ENCODE peak calls at places on chromosomes 6 and 20, in ten cellular contexts. E is uterus, C is Peyer's patch, T is right lobe of liver, L is esophagus squamous epithelium, G is upper lobe of left lung, W is transverse colon, F is heart left ventricle, J is sigmoid colon, I is K562. O is an unnamed sample.

GRCh38 chr6:89989742-89990141 is 95.5 kb downstream of the GJA10 start:
- DNase-seq in W (no peak), J (no peak), T (no peak), C (no peak), L (no peak), E (no peak), F (no peak), I (no peak), G (no peak), O (no peak)

GRCh38 chr20:19466204-19466928 is 253.9 kb downstream of the SLC24A3 start:
- DNase-seq in G (no peak), I (no peak), J (no peak), C (no peak), T (no peak), L (no peak), W (no peak), E (no peak), F (no peak), O (no peak)

GRCh38 chr6:127119361-127120108 is 1.1 kb downstream of the RSPO3 start:
- DNase-seq in E (peak; percentile 41), I (no peak), L (no peak), G (peak; percentile 89), T (peak; percentile 46), F (peak; percentile 60), W (no peak), J (peak; percentile 66), C (no peak), O (no peak)

GRCh38 chr6:38264605-38265004 is 375.1 kb downstream of the BTBD9 start:
- DNase-seq in T (no peak), W (no peak), F (no peak), L (no peak), I (no peak), G (no peak), C (no peak), E (no peak), J (no peak), O (no peak)

GRCh38 chr6:73353636-73354388 is at the start of gene DPPA5:
- DNase-seq in L (no peak), I (no peak), W (no peak), C (no peak), G (peak; percentile 78), J (no peak), F (no peak), T (no peak), E (no peak), O (no peak)

GRCh38 chr6:2558098-2558770 is 192.5 kb downstream of the MYLK4 start:
- DNase-seq in G (peak; percentile 48), C (no peak), F (no peak), E (no peak), L (no peak), W (no peak), T (no peak), J (no peak), I (no peak), O (no peak)

GRCh38 chr20:53828673-53829085 is 235.0 kb upstream of the ZNF217 start:
- DNase-seq in J (peak; percentile 69), E (peak; percentile 35), C (no peak), L (no peak), I (peak; percentile 37), G (no peak), F (no peak), W (no peak), T (no peak), O (no peak)

GRCh38 chr6:41624621-41625365 is 13.5 kb upstream of the MDFI start:
- DNase-seq in E (no peak), W (no peak), C (no peak), I (no peak), F (no peak), J (no peak), T (no peak), G (no peak), L (no peak), O (no peak)

GRCh38 chr6:140597181-140597580 is 1222.7 kb upstream of the CITED2 start:
- DNase-seq in L (no peak), T (no peak), J (no peak), I (no peak), F (no peak), G (no peak), W (no peak), E (no peak), C (no peak), O (no peak)

GRCh38 chr6:399785-400517 is 8.4 kb downstream of the IRF4 start:
- DNase-seq in C (no peak), T (no peak), E (no peak), F (no peak), J (no peak), L (no peak), G (no peak), W (no peak), I (no peak), O (no peak)

GRCh38 chr6:29483735-29484134 is 4.0 kb downstream of the MAS1L start:
- DNase-seq in G (no peak), W (no peak), J (no peak), C (no peak), F (no peak), E (no peak), T (no peak), I (no peak), L (no peak), O (no peak)

GRCh38 chr20:31721408-31722332 is 998 bp downstream of the BCL2L1 start:
- DNase-seq in T (peak; percentile 68), E (peak; percentile 27), J (no peak), I (no peak), W (peak; percentile 36), G (no peak), L (no peak), C (no peak), F (peak; percentile 68), O (no peak)

GRCh38 chr6:4603291-4603690 is 172.9 kb upstream of the CDYL start:
- DNase-seq in T (no peak), F (no peak), G (no peak), E (no peak), I (no peak), J (peak; percentile 81), W (peak; percentile 17), C (peak; percentile 19), L (no peak), O (no peak)

GRCh38 chr6:52363222-52363867 is 1.4 kb downstream of the PAQR8 start:
- DNase-seq in I (no peak), L (no peak), F (no peak), T (peak; percentile 69), E (no peak), C (no peak), G (no peak), W (peak; percentile 38), J (no peak), O (no peak)

DNA sequence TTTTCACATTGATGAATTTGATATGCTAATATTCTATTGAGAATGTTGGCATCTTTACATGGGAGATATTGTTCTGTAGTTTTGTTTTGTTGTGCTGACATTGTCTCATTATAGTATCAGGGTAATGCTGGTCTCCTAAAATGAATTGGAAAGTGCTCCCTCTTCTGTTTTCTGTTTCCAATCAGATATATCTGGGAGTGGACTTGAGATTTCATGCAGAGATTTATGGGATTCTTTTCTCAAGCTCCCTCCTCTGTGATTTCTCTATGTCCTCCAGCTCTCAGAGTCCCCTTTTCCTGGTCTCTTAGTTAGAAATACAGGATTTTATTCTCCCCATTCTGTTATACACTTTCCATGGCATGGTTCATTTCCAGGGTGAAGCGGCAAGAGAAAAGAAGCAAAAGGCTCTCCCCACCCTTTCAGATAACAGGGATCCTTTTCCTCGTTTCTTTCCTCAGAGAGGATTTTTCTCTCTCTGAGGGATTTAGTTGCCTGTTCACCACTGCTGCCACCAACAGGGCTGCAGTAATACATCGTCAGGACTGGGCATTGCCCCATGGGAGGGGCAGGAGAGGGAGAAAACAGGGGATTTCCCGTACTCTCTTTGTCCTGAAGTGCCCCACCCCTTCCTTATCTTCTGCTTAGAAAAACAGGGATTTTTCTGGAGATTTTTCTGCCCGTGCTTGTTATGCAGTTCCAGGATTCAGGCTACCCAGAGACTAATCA is 59.3 kb upstream of the STMND1 start:
- DNase-seq in E (no peak), C (no peak), L (no peak), F (no peak), G (no peak), J (no peak), W (peak; percentile 66), T (peak; percentile 58), I (no peak), O (no peak)
- H3K27ac ChIP-seq in E (no peak overlapping the region), C (no peak overlapping the region), L (no peak overlapping the region), F (no peak overlapping the region), G (no peak overlapping the region), J (peak overlapping the region; percentile 65), W (no peak overlapping the region), T (no peak overlapping the region), I (no peak overlapping the region), O (no peak overlapping the region)

DNA sequence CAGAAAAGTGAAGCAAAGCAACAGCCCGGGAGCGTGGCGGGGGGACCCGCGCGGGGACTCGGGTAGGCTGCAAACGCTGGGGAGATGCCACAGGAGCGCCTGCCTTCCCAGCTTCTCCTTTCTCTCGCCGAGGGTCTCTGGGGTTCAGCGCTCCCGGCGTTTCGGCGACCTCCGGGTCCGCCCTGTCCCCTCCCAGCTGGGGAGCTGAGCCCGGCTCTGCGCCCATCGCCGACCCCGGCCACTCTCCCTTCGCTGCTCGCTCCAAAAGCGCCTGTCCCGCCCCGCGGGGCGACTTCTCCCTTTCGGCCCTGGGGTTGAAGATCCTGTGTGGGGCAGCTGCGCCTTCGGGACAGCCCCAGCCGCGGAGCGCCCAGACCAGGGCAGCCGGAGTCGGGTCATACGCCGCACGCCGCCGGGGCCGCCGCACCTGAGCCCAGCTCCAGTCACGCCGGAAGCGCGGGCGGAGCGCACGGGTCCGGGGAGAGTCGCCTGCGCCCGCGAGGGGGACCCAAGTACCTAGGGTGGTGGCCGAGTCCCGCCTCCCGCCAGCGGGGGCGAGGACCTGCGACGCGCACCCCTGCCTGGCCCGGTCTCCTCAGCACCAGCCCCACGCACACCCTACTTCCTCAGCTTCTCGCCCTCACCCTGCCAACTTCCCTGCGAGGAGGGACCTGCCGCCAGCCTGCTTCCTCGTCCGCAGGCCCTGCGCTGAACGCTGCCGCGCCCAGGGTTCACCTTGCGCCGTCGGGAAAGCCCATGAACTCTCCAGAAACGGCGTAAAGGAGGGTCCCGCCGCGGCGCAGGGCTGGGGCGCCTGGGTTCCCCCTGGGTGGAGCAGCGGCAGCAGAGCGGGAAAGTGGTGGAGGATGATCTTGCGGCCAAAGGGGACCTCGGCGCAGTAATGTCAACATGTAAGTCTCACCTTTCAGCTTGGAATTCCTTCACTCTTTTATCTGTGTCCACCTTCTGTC is at the start of gene ADGRG6:
- DNase-seq in J (peak; percentile 72), C (no peak), I (peak; percentile 22), L (no peak), E (no peak), F (peak; percentile 69), G (peak; percentile 92), W (peak; percentile 55), T (peak; percentile 89), O (no peak)
- TF ChIP-seq POLR2A in J (no peak), C (no peak), I (no peak), L (no peak), E (no peak), F (no peak), G (no peak), W (no peak), T (peak; percentile 81), O (no peak)

GRCh38 chr20:49278817-49279676 is 1.2 kb upstream of the ZNFX1 start:
- DNase-seq in T (peak; percentile 52), E (no peak), F (no peak), G (no peak), J (no peak), I (peak; percentile 46), W (peak; percentile 27), C (no peak), L (no peak), O (no peak)
- TF ChIP-seq CTCF in T (no peak), E (no peak), F (no peak), G (no peak), J (no peak), I (no peak), W (no peak), C (no peak), L (no peak), O (no peak)

GRCh38 chr6:157434349-157435016 is 53.5 kb downstream of the ZDHHC14 start:
- DNase-seq in C (no peak), J (no peak), E (peak; percentile 57), W (peak; percentile 29), T (peak; percentile 89), G (no peak), I (no peak), F (no peak), L (no peak), O (no peak)
- H3K27ac ChIP-seq in C (no peak overlapping the region), J (peak overlapping the region; percentile 55), E (peak overlapping the region; percentile 66), W (peak overlapping the region; percentile 59), T (no peak overlapping the region), G (peak overlapping the region; percentile 42), I (no peak overlapping the region), F (peak overlapping the region; percentile 76), L (no peak overlapping the region), O (peak overlapping the region; percentile 71)

O was measured in vagina.